ENCODE peak calls at places on chromosomes 6 and 20, in seven cellular contexts. M, B, K, E, X, R and F are unnamed samples.
A peak's percentile ranks its signal among the peaks of the same experiment; 100 is the strongest.

GRCh38 chr6:42141603-42142117 is 760 bp downstream of the C6orf132 start:
- DNase-seq in E (no peak), R (no peak), B (no peak), X (no peak), K (no peak), M (no peak), F (no peak)

GRCh38 chr20:5657190-5657872 is 92.9 kb upstream of the SHLD1 start:
- DNase-seq in K (peak; percentile 71), M (peak; percentile 85), R (no peak), E (no peak), B (peak; percentile 41), X (peak; percentile 30), F (peak; percentile 89)

GRCh38 chr20:3340443-3340842 is 67.0 kb downstream of the DNAAF9 start:
- DNase-seq in B (peak; percentile 79), R (no peak), X (peak; percentile 39), K (no peak), M (no peak), E (no peak), F (no peak)

GRCh38 chr6:55916188-55916587 is 40.8 kb upstream of the BMP5 start:
- DNase-seq in E (no peak), M (no peak), R (no peak), K (no peak), B (no peak), X (no peak), F (no peak)

GRCh38 chr6:157788180-157788579 is 34.9 kb upstream of the SNX9 start:
- DNase-seq in R (no peak), B (no peak), X (no peak), E (no peak), K (no peak), M (no peak), F (no peak)

GRCh38 chr20:50710492-50711063 is 19.2 kb upstream of the RIPOR3 start:
- DNase-seq in M (no peak), B (peak; percentile 24), E (no peak), R (no peak), X (no peak), K (no peak), F (no peak)

GRCh38 chr6:88047510-88048150 is at the start of gene SPACA1:
- DNase-seq in B (no peak), M (no peak), R (no peak), X (no peak), E (peak; percentile 30), K (peak; percentile 66), F (no peak)

GRCh38 chr6:4398806-4399205 is 263.4 kb upstream of the ECI2 start:
- DNase-seq in M (no peak), B (no peak), R (no peak), E (no peak), X (no peak), K (no peak), F (no peak)

GRCh38 chr6:122753688-122754056 is 25.8 kb upstream of the FABP7 start:
- DNase-seq in B (no peak), K (no peak), R (no peak), E (no peak), X (peak; percentile 22), M (no peak), F (no peak)

GRCh38 chr6:37130704-37131103 is 39.2 kb upstream of the PIM1 start:
- DNase-seq in E (no peak), K (peak; percentile 78), R (no peak), B (peak; percentile 44), M (no peak), X (no peak), F (no peak)

GRCh38 chr6:26020983-26021349 is 58.4 kb downstream of the TRIM38 start:
- DNase-seq in M (no peak), K (peak; percentile 89), X (no peak), R (no peak), B (peak; percentile 47), E (no peak), F (peak; percentile 72)

GRCh38 chr6:14524319-14524718 is 406.7 kb downstream of the CD83 start:
- DNase-seq in M (no peak), B (peak; percentile 51), R (no peak), K (no peak), E (no peak), X (no peak), F (no peak)

GRCh38 chr20:32638848-32639247 is 34.9 kb downstream of the C20orf203 start:
- DNase-seq in M (no peak), R (no peak), K (no peak), B (no peak), E (no peak), X (no peak), F (no peak)

GRCh38 chr6:35411066-35411465 is 41.1 kb upstream of the FANCE start:
- DNase-seq in R (no peak), B (no peak), K (no peak), M (no peak), X (no peak), E (no peak), F (no peak)

GRCh38 chr6:128713461-128713860 is 169.5 kb upstream of the LAMA2 start:
- DNase-seq in B (no peak), K (no peak), X (no peak), M (no peak), E (no peak), R (no peak), F (no peak)

GRCh38 chr20:53088786-53089185 is 116.6 kb downstream of the TSHZ2 start:
- DNase-seq in E (no peak), K (no peak), M (no peak), X (no peak), B (no peak), R (no peak), F (no peak)

GRCh38 chr6:72206606-72207005 is 320.3 kb downstream of the RIMS1 start:
- DNase-seq in B (no peak), E (peak; percentile 43), M (no peak), R (no peak), X (no peak), K (no peak), F (no peak)

GRCh38 chr20:11796041-11796440 is 121.7 kb upstream of the BTBD3 start:
- DNase-seq in B (no peak), K (no peak), X (no peak), R (no peak), M (peak; percentile 28), E (no peak), F (no peak)

GRCh38 chr6:168292911-168293310 is 26.7 kb downstream of the DACT2 start:
- DNase-seq in B (no peak), E (no peak), M (no peak), R (no peak), K (no peak), X (no peak), F (no peak)

GRCh38 chr6:100592929-100593328 is 128.2 kb upstream of the SIM1 start:
- DNase-seq in K (no peak), B (no peak), E (no peak), X (no peak), R (no peak), M (no peak), F (no peak)

GRCh38 chr20:59828478-59829414 is 104.7 kb downstream of the SYCP2 start:
- DNase-seq in M (no peak), E (no peak), X (no peak), K (peak; percentile 52), B (no peak), R (no peak), F (peak; percentile 78)

GRCh38 chr20:1633535-1633934 is 13.7 kb upstream of the SIRPB1 start:
- DNase-seq in R (no peak), M (no peak), X (no peak), K (no peak), B (no peak), E (no peak), F (no peak)

GRCh38 chr6:337782-338464 is 45.6 kb downstream of the DUSP22 start:
- DNase-seq in E (no peak), M (no peak), K (no peak), B (no peak), R (no peak), X (no peak), F (no peak)

GRCh38 chr20:11952621-11953020 is 34.9 kb downstream of the BTBD3 start:
- DNase-seq in R (no peak), K (no peak), M (no peak), B (no peak), X (no peak), E (no peak), F (no peak)

GRCh38 chr20:24981750-24982149 is 10.8 kb downstream of the APMAP start:
- DNase-seq in B (peak; percentile 56), K (no peak), M (no peak), E (peak; percentile 4), R (no peak), X (no peak), F (no peak)

GRCh38 chr6:43263314-43264178 is 20.3 kb downstream of the TTBK1 start:
- DNase-seq in B (peak; percentile 73), M (peak; percentile 95), X (no peak), E (peak; percentile 88), K (no peak), R (peak; percentile 83), F (no peak)

GRCh38 chr6:166957087-166957804 is 896 bp upstream of the RNASET2 start:
- DNase-seq in E (peak; percentile 55), K (peak; percentile 90), R (peak; percentile 60), M (no peak), B (peak; percentile 49), X (no peak), F (no peak)

GRCh38 chr20:23690581-23690980 is 1.7 kb upstream of the CST4 start:
- DNase-seq in E (no peak), X (no peak), K (no peak), M (no peak), R (no peak), B (no peak), F (no peak)

GRCh38 chr6:149166324-149166723 is 151.2 kb upstream of the TAB2 start:
- DNase-seq in M (no peak), K (no peak), X (no peak), B (no peak), R (no peak), E (no peak), F (no peak)

GRCh38 chr6:95230071-95230740 is 347.1 kb upstream of the MANEA start:
- DNase-seq in K (no peak), R (no peak), M (no peak), B (no peak), X (no peak), E (no peak), F (no peak)

GRCh38 chr6:47103931-47104330 is 61.8 kb upstream of the ADGRF1 start:
- DNase-seq in M (no peak), E (no peak), B (no peak), R (peak; percentile 22), X (peak; percentile 10), K (no peak), F (no peak)

GRCh38 chr6:7758456-7758855 is 32.6 kb downstream of the BMP6 start:
- DNase-seq in R (no peak), B (peak; percentile 44), X (no peak), K (no peak), E (no peak), M (peak; percentile 44), F (no peak)

GRCh38 chr6:118551673-118552063 is 3.6 kb downstream of the PLN start:
- DNase-seq in X (no peak), M (no peak), E (no peak), B (no peak), R (no peak), K (no peak), F (no peak)

GRCh38 chr6:46985943-46986342 is 56.2 kb downstream of the ADGRF1 start:
- DNase-seq in M (no peak), B (no peak), K (no peak), E (no peak), R (no peak), X (no peak), F (no peak)

GRCh38 chr6:113713665-113714064 is 143.5 kb upstream of the MARCKS start:
- DNase-seq in X (no peak), K (no peak), E (no peak), R (no peak), M (no peak), B (no peak), F (no peak)